ENCODE peak calls at places on chromosomes 6 and 20, in five cellular contexts. H, X, V, S and K are unnamed samples.

GRCh38 chr20:15895560-15896084 is 677.6 kb downstream of the KIF16B start:
- DNase-seq in V (no peak), H (no peak), S (peak; percentile 36), X (no peak), K (no peak)

GRCh38 chr6:137160763-137161162 is 12.7 kb downstream of the IL22RA2 start:
- DNase-seq in H (no peak), S (no peak), V (peak; percentile 19), X (peak; percentile 83), K (peak; percentile 36)

GRCh38 chr20:8454137-8454712 is 322.2 kb downstream of the PLCB1 start:
- DNase-seq in H (no peak), V (peak; percentile 81), X (peak; percentile 93), S (peak; percentile 80), K (peak; percentile 97)

GRCh38 chr6:168440520-168441433 is at the start of gene SMOC2:
- DNase-seq in S (no peak), X (no peak), H (no peak), V (no peak), K (no peak)

GRCh38 chr6:112289039-112289566 is 34.7 kb upstream of the LAMA4 start:
- DNase-seq in X (peak; percentile 90), S (no peak), H (no peak), V (no peak), K (peak; percentile 80)

GRCh38 chr6:41462980-41463930 is 82.9 kb upstream of the FOXP4 start:
- DNase-seq in V (peak; percentile 70), H (peak; percentile 26), X (peak; percentile 73), S (peak; percentile 83), K (peak; percentile 43)

GRCh38 chr6:4560225-4561077 is 215.8 kb upstream of the CDYL start:
- DNase-seq in V (no peak), X (no peak), S (no peak), H (no peak), K (no peak)

GRCh38 chr6:133435065-133435728 is 194.0 kb downstream of the EYA4 start:
- DNase-seq in S (no peak), H (no peak), V (no peak), X (no peak), K (no peak)

GRCh38 chr6:29828471-29828797 is 809 bp downstream of the HLA-G start:
- DNase-seq in X (no peak), H (no peak), S (no peak), V (no peak), K (peak; percentile 18)

GRCh38 chr6:47079638-47080037 is 37.5 kb upstream of the ADGRF1 start:
- DNase-seq in X (no peak), V (no peak), S (peak; percentile 25), H (no peak), K (no peak)

GRCh38 chr20:34536798-34537394 is 20.7 kb downstream of the DYNLRB1 start:
- DNase-seq in X (no peak), H (peak; percentile 18), V (no peak), S (peak; percentile 32), K (peak; percentile 67)

GRCh38 chr6:110440026-110440425 is 24.7 kb upstream of the DDO start:
- DNase-seq in S (no peak), V (no peak), X (no peak), H (no peak), K (no peak)

GRCh38 chr6:158038291-158039177 is 56.9 kb downstream of the SYNJ2 start:
- DNase-seq in S (no peak), V (no peak), H (no peak), X (no peak), K (no peak)

GRCh38 chr20:58019027-58019849 is 209.2 kb downstream of the ANKRD60 start:
- DNase-seq in H (no peak), S (no peak), X (peak; percentile 95), V (peak; percentile 60), K (peak; percentile 94)

GRCh38 chr20:4924032-4924431 is 77.3 kb downstream of the SLC23A2 start:
- DNase-seq in V (no peak), X (no peak), H (no peak), S (no peak), K (no peak)

DNA sequence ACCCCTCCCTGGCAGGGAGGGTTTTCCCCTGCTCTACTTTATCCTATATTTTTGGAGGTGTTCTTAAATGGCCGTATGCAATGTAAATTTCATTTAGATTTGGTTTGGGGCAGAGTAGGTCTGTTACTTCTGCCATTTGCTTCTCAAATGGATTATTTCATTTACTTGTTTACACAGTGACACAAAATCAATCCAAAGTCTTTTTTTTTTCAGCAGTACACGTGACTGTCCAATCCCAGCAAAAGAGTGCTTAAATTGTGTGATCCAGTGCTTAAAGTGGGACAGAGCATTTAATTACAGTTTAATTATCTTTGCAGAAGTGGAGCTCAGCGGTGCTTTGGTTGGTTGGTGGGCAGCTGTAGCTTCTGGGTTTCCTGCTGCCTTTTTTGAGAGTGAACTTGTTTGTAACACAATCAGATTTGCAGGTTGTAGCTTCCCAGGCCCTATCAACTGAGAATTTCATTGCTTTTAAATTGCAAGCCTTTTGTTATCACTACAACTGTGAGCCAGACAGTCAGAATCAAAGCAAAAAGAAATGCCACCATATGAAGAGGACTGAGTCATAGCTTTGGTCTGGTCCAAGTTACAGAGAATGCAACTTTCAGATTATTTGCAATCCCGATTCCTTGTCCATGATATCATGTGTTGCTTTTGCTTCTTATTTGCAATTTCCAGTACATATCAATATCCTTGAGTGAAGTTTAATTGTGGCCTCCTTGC is 216.9 kb downstream of the DOK5 start:
- DNase-seq in H (no peak), X (no peak), V (no peak), S (no peak), K (no peak)
- H3K9ac ChIP-seq in H (no peak overlapping the region), X (no peak overlapping the region), V (no peak overlapping the region), S (no peak overlapping the region), K (no peak overlapping the region)

DNA sequence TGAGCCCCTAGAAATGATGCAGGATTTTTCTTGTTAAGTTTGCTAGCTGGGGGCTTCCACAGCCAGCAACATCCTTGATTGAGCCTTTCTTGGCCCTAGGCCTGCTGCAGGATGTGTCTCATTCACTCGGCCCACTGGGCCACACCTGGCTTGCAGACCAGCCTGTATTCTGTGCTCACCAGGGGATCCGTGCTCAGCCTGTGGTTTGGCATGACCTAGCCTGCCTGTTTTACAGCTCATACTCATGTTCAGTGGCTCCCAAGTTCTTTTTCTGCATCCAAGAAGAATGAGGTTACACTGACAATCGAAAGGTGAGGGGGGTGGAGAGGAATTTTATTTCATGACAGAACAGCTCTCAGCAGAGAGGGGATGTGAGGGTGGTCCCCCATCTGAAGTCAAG is 263.4 kb downstream of the RIMS1 start:
- DNase-seq in S (no peak), X (peak; percentile 25), V (no peak), H (no peak), K (no peak)
- H2AFZ ChIP-seq in S (no peak overlapping the region), X (no peak overlapping the region), V (no peak overlapping the region), H (no peak overlapping the region), K (no peak overlapping the region)

DNA sequence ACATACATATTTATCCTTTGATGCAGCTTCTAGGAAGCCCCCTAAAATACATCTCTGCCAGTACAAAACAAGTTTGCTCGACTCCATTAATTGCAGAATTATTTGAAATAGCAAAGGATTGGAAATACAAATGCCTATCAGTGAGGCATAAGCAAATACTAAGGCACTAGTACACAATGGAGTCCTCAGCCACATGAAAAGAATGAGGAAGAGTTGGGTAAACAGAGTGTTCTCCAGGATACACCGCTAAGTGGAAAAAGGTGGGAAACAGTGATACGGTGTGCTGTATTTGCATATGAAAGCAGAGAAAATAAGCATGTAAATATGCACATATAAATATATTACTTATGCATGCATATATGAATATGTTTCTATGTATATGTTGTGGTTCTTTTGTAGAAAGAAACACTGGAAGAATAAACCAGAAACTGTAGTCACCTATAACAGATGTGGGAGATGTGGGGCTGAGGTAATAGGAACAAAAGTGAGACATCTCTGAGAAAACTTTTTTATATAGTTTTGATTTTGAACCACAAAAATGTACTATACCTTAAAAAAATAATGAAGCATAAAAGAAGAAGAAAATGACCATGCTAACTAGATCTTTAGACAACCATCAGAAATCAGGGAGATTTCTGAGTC is 143.4 kb upstream of the MYLIP start:
- DNase-seq in S (no peak), V (no peak), X (no peak), H (no peak), K (no peak)
- H3K9ac ChIP-seq in S (no peak overlapping the region), V (no peak overlapping the region), X (no peak overlapping the region), H (no peak overlapping the region), K (no peak overlapping the region)

GRCh38 chr20:38471987-38472512 is 593 bp upstream of the RALGAPB start:
- DNase-seq in X (no peak), V (no peak), H (no peak), S (no peak), K (no peak)
- H2AFZ ChIP-seq in X (peak overlapping the region; percentile 99), V (peak overlapping the region; percentile 98), H (peak overlapping the region; percentile 83), S (peak overlapping the region; percentile 90), K (peak overlapping the region; percentile 96)

GRCh38 chr6:26404534-26404933 is 2.5 kb downstream of the BTN3A1 start:
- DNase-seq in X (no peak), S (no peak), H (no peak), V (no peak), K (no peak)
- H3K9ac ChIP-seq in X (no peak overlapping the region), S (no peak overlapping the region), H (no peak overlapping the region), V (no peak overlapping the region), K (no peak overlapping the region)

GRCh38 chr6:11778042-11778441 is 561 bp downstream of the ADTRP start:
- DNase-seq in V (no peak), X (no peak), S (no peak), H (no peak), K (no peak)

GRCh38 chr6:11780097-11780428 is 1.5 kb upstream of the ADTRP start:
- DNase-seq in V (no peak), X (no peak), H (no peak), S (no peak), K (no peak)

GRCh38 chr6:11779308-11780096 is 899 bp upstream of the ADTRP start:
- DNase-seq in V (no peak), H (no peak), S (no peak), X (peak; percentile 49), K (peak; percentile 22)

GRCh38 chr6:11775791-11776409 is 2.7 kb downstream of the ADTRP start:
- DNase-seq in X (no peak), V (no peak), S (no peak), H (no peak), K (no peak)

GRCh38 chr6:11778648-11779307 is at the start of gene ADTRP:
- DNase-seq in H (no peak), X (no peak), S (no peak), V (no peak), K (no peak)
- H2AFZ ChIP-seq in H (no peak within 1 kb of the TSS), X (no peak within 1 kb of the TSS), S (no peak within 1 kb of the TSS), V (no peak within 1 kb of the TSS), K (peak within 1 kb of the TSS; percentile 8)